ENCODE peak calls at places on chromosomes 12 and 14, in five cellular contexts. One of them, this sample, is unnamed. For H3K4me1, the result is how much of the 10 kb centered on the place peaks cover.

GRCh38 chr14:61503167-61503801 is 181.9 kb downstream of the PRKCH start:
- DNase-seq in astrocyte: peak
- DNase-seq in prostate gland: no peak
- DNase-seq in heart left ventricle: no peak
- DNase-seq in psoas muscle: no peak
- DNase-seq in this sample: no peak

GRCh38 chr12:1706284-1707016 is 15.6 kb downstream of the ADIPOR2 start:
- DNase-seq in prostate gland: no peak
- DNase-seq in psoas muscle: no peak
- DNase-seq in heart left ventricle: no peak
- DNase-seq in astrocyte: no peak
- DNase-seq in this sample: no peak

GRCh38 chr12:70354777-70355176 is 11.3 kb upstream of the KCNMB4 start:
- DNase-seq in heart left ventricle: no peak
- DNase-seq in psoas muscle: no peak
- DNase-seq in prostate gland: no peak
- DNase-seq in astrocyte: no peak
- DNase-seq in this sample: no peak

GRCh38 chr12:75705749-75706719 is 194.6 kb upstream of the KRR1 start:
- DNase-seq in prostate gland: no peak
- DNase-seq in astrocyte: peak
- DNase-seq in heart left ventricle: peak
- DNase-seq in psoas muscle: peak
- DNase-seq in this sample: no peak

GRCh38 chr14:96038558-96038919 is 623 bp upstream of the C14orf132 start:
- DNase-seq in astrocyte: no peak
- DNase-seq in prostate gland: no peak
- DNase-seq in psoas muscle: no peak
- DNase-seq in heart left ventricle: no peak
- DNase-seq in this sample: no peak

GRCh38 chr12:52715416-52715815 is 12.1 kb upstream of the KRT77 start:
- DNase-seq in astrocyte: no peak
- DNase-seq in psoas muscle: no peak
- DNase-seq in prostate gland: no peak
- DNase-seq in heart left ventricle: no peak
- DNase-seq in this sample: peak

GRCh38 chr12:76080729-76081415 is 3.6 kb downstream of the NAP1L1 start:
- DNase-seq in prostate gland: no peak
- DNase-seq in psoas muscle: no peak
- DNase-seq in astrocyte: no peak
- DNase-seq in heart left ventricle: no peak
- DNase-seq in this sample: no peak

GRCh38 chr14:31068235-31068634 is 42.1 kb upstream of the STRN3 start:
- DNase-seq in psoas muscle: no peak
- DNase-seq in astrocyte: no peak
- DNase-seq in heart left ventricle: no peak
- DNase-seq in prostate gland: no peak
- DNase-seq in this sample: no peak

GRCh38 chr14:50501642-50502041 is 30.7 kb downstream of the MAP4K5 start:
- DNase-seq in heart left ventricle: no peak
- DNase-seq in psoas muscle: no peak
- DNase-seq in astrocyte: peak
- DNase-seq in prostate gland: no peak
- DNase-seq in this sample: peak

GRCh38 chr12:64682572-64683277 is 72.4 kb downstream of the RASSF3 start:
- DNase-seq in prostate gland: no peak
- DNase-seq in heart left ventricle: peak
- DNase-seq in astrocyte: peak
- DNase-seq in psoas muscle: no peak
- DNase-seq in this sample: no peak

GRCh38 chr12:122865268-122866231 is 30.3 kb downstream of the HIP1R start:
- DNase-seq in heart left ventricle: no peak
- DNase-seq in prostate gland: no peak
- DNase-seq in psoas muscle: no peak
- DNase-seq in astrocyte: no peak
- DNase-seq in this sample: peak

GRCh38 chr14:73764406-73764805 is 50.2 kb upstream of the PNMA1 start:
- DNase-seq in astrocyte: no peak
- DNase-seq in psoas muscle: no peak
- DNase-seq in prostate gland: no peak
- DNase-seq in heart left ventricle: no peak
- DNase-seq in this sample: no peak

GRCh38 chr14:24665440-24665991 is 31.5 kb upstream of the GZMB start:
- DNase-seq in prostate gland: no peak
- DNase-seq in psoas muscle: no peak
- DNase-seq in astrocyte: no peak
- DNase-seq in heart left ventricle: no peak
- DNase-seq in this sample: peak

GRCh38 chr12:88400302-88400701 is 180.0 kb downstream of the KITLG start:
- DNase-seq in heart left ventricle: no peak
- DNase-seq in astrocyte: no peak
- DNase-seq in prostate gland: no peak
- DNase-seq in psoas muscle: no peak
- DNase-seq in this sample: no peak

GRCh38 chr12:55713721-55714120 is 2.1 kb upstream of the BLOC1S1 start:
- DNase-seq in prostate gland: no peak
- DNase-seq in heart left ventricle: no peak
- DNase-seq in psoas muscle: no peak
- DNase-seq in astrocyte: peak
- DNase-seq in this sample: no peak

GRCh38 chr12:102034346-102034745 is 27.4 kb downstream of the WASHC3 start:
- DNase-seq in astrocyte: peak
- DNase-seq in psoas muscle: no peak
- DNase-seq in heart left ventricle: no peak
- DNase-seq in prostate gland: no peak
- DNase-seq in this sample: no peak

GRCh38 chr12:51009038-51009437 is 17.1 kb downstream of the SLC11A2 start:
- DNase-seq in heart left ventricle: peak
- DNase-seq in psoas muscle: peak
- DNase-seq in astrocyte: no peak
- DNase-seq in prostate gland: peak
- DNase-seq in this sample: peak

GRCh38 chr14:22333408-22334274 is 255.4 kb downstream of the DAD1 start:
- DNase-seq in astrocyte: peak
- DNase-seq in prostate gland: peak
- DNase-seq in psoas muscle: no peak
- DNase-seq in heart left ventricle: no peak
- DNase-seq in this sample: peak

GRCh38 chr12:100414756-100415155 is 57.9 kb downstream of the SLC17A8 start:
- DNase-seq in prostate gland: no peak
- DNase-seq in psoas muscle: no peak
- DNase-seq in heart left ventricle: no peak
- DNase-seq in astrocyte: no peak
- DNase-seq in this sample: no peak

GRCh38 chr14:99727096-99727870 is 43.2 kb downstream of the CYP46A1 start:
- DNase-seq in astrocyte: no peak
- DNase-seq in prostate gland: no peak
- DNase-seq in heart left ventricle: no peak
- DNase-seq in psoas muscle: no peak
- DNase-seq in this sample: no peak

GRCh38 chr14:75821828-75822521 is 159.8 kb downstream of the TGFB3 start:
- DNase-seq in psoas muscle: no peak
- DNase-seq in prostate gland: no peak
- DNase-seq in astrocyte: no peak
- DNase-seq in heart left ventricle: no peak
- DNase-seq in this sample: peak

GRCh38 chr14:34722723-34723545 is 8.5 kb upstream of the CFL2 start:
- DNase-seq in psoas muscle: no peak
- DNase-seq in heart left ventricle: peak
- DNase-seq in astrocyte: no peak
- DNase-seq in prostate gland: peak
- DNase-seq in this sample: peak

GRCh38 chr14:58395815-58396626 is at the start of gene TOMM20L:
- DNase-seq in prostate gland: peak
- DNase-seq in psoas muscle: peak
- DNase-seq in heart left ventricle: peak
- DNase-seq in astrocyte: peak
- DNase-seq in this sample: peak

GRCh38 chr14:81565441-81566290 is 32.0 kb upstream of the SEL1L start:
- DNase-seq in psoas muscle: no peak
- DNase-seq in heart left ventricle: no peak
- DNase-seq in astrocyte: no peak
- DNase-seq in prostate gland: no peak
- DNase-seq in this sample: peak

GRCh38 chr12:132593938-132594358 is 16.4 kb downstream of the LRCOL1 start:
- DNase-seq in prostate gland: peak
- DNase-seq in heart left ventricle: peak
- DNase-seq in psoas muscle: peak
- DNase-seq in astrocyte: peak
- DNase-seq in this sample: peak

GRCh38 chr12:4293299-4293941 is 19.9 kb downstream of the CCND2 start:
- DNase-seq in psoas muscle: no peak
- DNase-seq in astrocyte: no peak
- DNase-seq in heart left ventricle: no peak
- DNase-seq in prostate gland: no peak
- DNase-seq in this sample: no peak
- H3K4me3 ChIP-seq in psoas muscle: no peak
- H3K4me3 ChIP-seq in astrocyte: no peak
- H3K4me3 ChIP-seq in heart left ventricle: no peak
- H3K4me3 ChIP-seq in prostate gland: no peak
- H3K4me3 ChIP-seq in this sample: no peak

DNA sequence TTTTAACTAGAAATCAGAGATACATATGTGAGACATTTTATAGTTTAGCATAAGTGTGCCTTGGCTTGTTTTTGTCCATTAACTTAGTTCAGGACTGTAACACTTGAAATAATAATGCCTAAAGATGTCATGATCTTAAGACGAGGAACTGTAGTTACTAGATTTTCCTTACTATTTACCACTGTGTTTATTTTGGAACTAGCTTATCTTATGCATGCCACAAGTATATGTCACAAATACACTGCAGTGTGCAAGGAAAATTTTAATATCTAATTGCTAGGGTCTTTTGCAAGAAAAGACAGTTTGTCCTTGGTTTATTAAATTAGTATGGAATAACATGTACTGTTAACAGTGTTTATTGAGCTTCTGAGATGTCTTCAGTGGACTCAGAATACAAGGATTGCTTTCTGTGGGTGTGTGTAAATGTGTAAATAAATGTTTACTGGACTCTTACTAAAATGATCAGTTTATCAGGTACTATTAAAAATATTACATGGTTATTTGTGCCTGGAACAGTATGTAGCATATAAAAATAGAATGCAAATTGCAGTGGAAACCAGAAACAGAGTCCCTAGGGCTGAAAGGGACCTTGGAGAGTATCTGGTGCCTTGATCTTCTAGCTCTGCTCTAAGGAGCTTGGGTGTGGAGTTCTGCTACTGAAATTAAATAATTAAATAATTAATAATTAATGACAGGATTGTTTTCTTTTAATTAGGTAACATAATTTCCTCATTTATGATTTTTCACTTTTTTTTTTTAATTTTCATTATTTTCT is 58.1 kb downstream of the FGD4 start:
- DNase-seq in heart left ventricle: no peak
- DNase-seq in psoas muscle: no peak
- DNase-seq in prostate gland: no peak
- DNase-seq in astrocyte: peak
- DNase-seq in this sample: no peak
- H3K27ac ChIP-seq in heart left ventricle: peak
- H3K27ac ChIP-seq in psoas muscle: peak
- H3K27ac ChIP-seq in prostate gland: peak
- H3K27ac ChIP-seq in astrocyte: no peak
- H3K27ac ChIP-seq in this sample: no peak

GRCh38 chr12:94660436-94660835 is 10.1 kb upstream of the TMCC3 start:
- DNase-seq in prostate gland: no peak
- DNase-seq in psoas muscle: no peak
- DNase-seq in astrocyte: no peak
- DNase-seq in heart left ventricle: no peak
- DNase-seq in this sample: no peak

GRCh38 chr12:94659531-94659930 is 9.2 kb upstream of the TMCC3 start:
- DNase-seq in prostate gland: no peak
- DNase-seq in astrocyte: no peak
- DNase-seq in psoas muscle: no peak
- DNase-seq in heart left ventricle: no peak
- DNase-seq in this sample: no peak

GRCh38 chr12:94663702-94664101 is 13.3 kb upstream of the TMCC3 start:
- DNase-seq in astrocyte: no peak
- DNase-seq in heart left ventricle: no peak
- DNase-seq in psoas muscle: no peak
- DNase-seq in prostate gland: no peak
- DNase-seq in this sample: no peak

GRCh38 chr12:94666158-94666557 is 15.8 kb upstream of the TMCC3 start:
- DNase-seq in heart left ventricle: no peak
- DNase-seq in prostate gland: no peak
- DNase-seq in psoas muscle: no peak
- DNase-seq in astrocyte: no peak
- DNase-seq in this sample: no peak

GRCh38 chr12:94663077-94663476 is 12.7 kb upstream of the TMCC3 start:
- DNase-seq in prostate gland: no peak
- DNase-seq in heart left ventricle: no peak
- DNase-seq in psoas muscle: no peak
- DNase-seq in astrocyte: no peak
- DNase-seq in this sample: no peak
- H3K4me1 ChIP-seq in prostate gland: under half
- H3K4me1 ChIP-seq in heart left ventricle: under half
- H3K4me1 ChIP-seq in psoas muscle: under half
- H3K4me1 ChIP-seq in astrocyte: under half
- H3K4me1 ChIP-seq in this sample: under half

GRCh38 chr14:103091883-103092222 is 2.7 kb upstream of the EXOC3L4 start:
- DNase-seq in heart left ventricle: no peak
- DNase-seq in astrocyte: no peak
- DNase-seq in psoas muscle: no peak
- DNase-seq in prostate gland: no peak
- DNase-seq in this sample: no peak

GRCh38 chr14:103089386-103090335 is 4.9 kb upstream of the EXOC3L4 start:
- DNase-seq in heart left ventricle: no peak
- DNase-seq in prostate gland: no peak
- DNase-seq in astrocyte: no peak
- DNase-seq in psoas muscle: peak
- DNase-seq in this sample: no peak

GRCh38 chr14:103091041-103091882 is 3.3 kb upstream of the EXOC3L4 start:
- DNase-seq in astrocyte: no peak
- DNase-seq in heart left ventricle: no peak
- DNase-seq in prostate gland: peak
- DNase-seq in psoas muscle: peak
- DNase-seq in this sample: peak

GRCh38 chr14:103088921-103089320 is 4.9 kb downstream of the LBHD2 start:
- DNase-seq in psoas muscle: no peak
- DNase-seq in prostate gland: no peak
- DNase-seq in heart left ventricle: no peak
- DNase-seq in astrocyte: no peak
- DNase-seq in this sample: no peak

GRCh38 chr14:103090481-103091020 is 4.0 kb upstream of the EXOC3L4 start:
- DNase-seq in psoas muscle: peak
- DNase-seq in astrocyte: no peak
- DNase-seq in heart left ventricle: no peak
- DNase-seq in prostate gland: no peak
- DNase-seq in this sample: no peak
- H3K4me3 ChIP-seq in psoas muscle: no peak
- H3K4me3 ChIP-seq in astrocyte: no peak
- H3K4me3 ChIP-seq in heart left ventricle: no peak
- H3K4me3 ChIP-seq in prostate gland: no peak
- H3K4me3 ChIP-seq in this sample: no peak

This sample was measured in small intestine.